ENCODE peak calls at places on chromosomes 12 and 14, in seven cellular contexts. One of them, this sample, is unnamed.

GRCh38 chr12:69392146-69392928 is 32.8 kb downstream of the YEATS4 start:
- DNase-seq in C1 segment of cervical spinal cord: no peak
- DNase-seq in activated T-helper 2 cell treated with anti-CD3 and anti-CD28 coated beads, Interferon-gamma antibody, Interleukin-2, Interleukin-4, amounts not matched to agents 10 μg/mL and 5 μg/mL and 100 μg/mL, durations not matched to agents 14 hours and 24 hours and 36 hours: no peak
- DNase-seq in endothelial cell: no peak
- DNase-seq in activated CD4-positive, alpha-beta T cell treated with anti-CD3 and anti-CD28 coated beads, Interleukin-2, amount 50 U/mL, for 1 hour: no peak
- DNase-seq in stimulated activated CD8-positive, alpha-beta memory T cell treated with anti-CD3 and anti-CD28 coated beads, Interleukin-4, amount 100 ng/mL, for 24 hours: no peak
- DNase-seq in stomach: no peak
- DNase-seq in this sample: no peak

GRCh38 chr12:19127270-19127669 is 2.3 kb upstream of the PLEKHA5 start:
- DNase-seq in stimulated activated CD8-positive, alpha-beta memory T cell treated with anti-CD3 and anti-CD28 coated beads, Interleukin-4, amount 100 ng/mL, for 24 hours: no peak
- DNase-seq in activated CD4-positive, alpha-beta T cell treated with anti-CD3 and anti-CD28 coated beads, Interleukin-2, amount 50 U/mL, for 1 hour: no peak
- DNase-seq in endothelial cell: no peak
- DNase-seq in activated T-helper 2 cell treated with anti-CD3 and anti-CD28 coated beads, Interferon-gamma antibody, Interleukin-2, Interleukin-4, amounts not matched to agents 10 μg/mL and 5 μg/mL and 100 μg/mL, durations not matched to agents 14 hours and 24 hours and 36 hours: no peak
- DNase-seq in stomach: no peak
- DNase-seq in C1 segment of cervical spinal cord: no peak
- DNase-seq in this sample: no peak

GRCh38 chr12:115998119-115998633 is 279.3 kb downstream of the MED13L start:
- DNase-seq in C1 segment of cervical spinal cord: no peak
- DNase-seq in activated CD4-positive, alpha-beta T cell treated with anti-CD3 and anti-CD28 coated beads, Interleukin-2, amount 50 U/mL, for 1 hour: no peak
- DNase-seq in stomach: no peak
- DNase-seq in activated T-helper 2 cell treated with anti-CD3 and anti-CD28 coated beads, Interferon-gamma antibody, Interleukin-2, Interleukin-4, amounts not matched to agents 10 μg/mL and 5 μg/mL and 100 μg/mL, durations not matched to agents 14 hours and 24 hours and 36 hours: no peak
- DNase-seq in endothelial cell: peak; percentile 24
- DNase-seq in stimulated activated CD8-positive, alpha-beta memory T cell treated with anti-CD3 and anti-CD28 coated beads, Interleukin-4, amount 100 ng/mL, for 24 hours: no peak
- DNase-seq in this sample: peak; percentile 11

GRCh38 chr12:52792185-52793029 is 3.5 kb downstream of the KRT3 start:
- DNase-seq in C1 segment of cervical spinal cord: no peak
- DNase-seq in stimulated activated CD8-positive, alpha-beta memory T cell treated with anti-CD3 and anti-CD28 coated beads, Interleukin-4, amount 100 ng/mL, for 24 hours: no peak
- DNase-seq in activated CD4-positive, alpha-beta T cell treated with anti-CD3 and anti-CD28 coated beads, Interleukin-2, amount 50 U/mL, for 1 hour: no peak
- DNase-seq in activated T-helper 2 cell treated with anti-CD3 and anti-CD28 coated beads, Interferon-gamma antibody, Interleukin-2, Interleukin-4, amounts not matched to agents 10 μg/mL and 5 μg/mL and 100 μg/mL, durations not matched to agents 14 hours and 24 hours and 36 hours: no peak
- DNase-seq in endothelial cell: no peak
- DNase-seq in stomach: no peak
- DNase-seq in this sample: no peak

GRCh38 chr14:73008501-73008900 is 18.4 kb downstream of the ZFYVE1 start:
- DNase-seq in stomach: no peak
- DNase-seq in C1 segment of cervical spinal cord: no peak
- DNase-seq in activated CD4-positive, alpha-beta T cell treated with anti-CD3 and anti-CD28 coated beads, Interleukin-2, amount 50 U/mL, for 1 hour: no peak
- DNase-seq in stimulated activated CD8-positive, alpha-beta memory T cell treated with anti-CD3 and anti-CD28 coated beads, Interleukin-4, amount 100 ng/mL, for 24 hours: no peak
- DNase-seq in endothelial cell: no peak
- DNase-seq in activated T-helper 2 cell treated with anti-CD3 and anti-CD28 coated beads, Interferon-gamma antibody, Interleukin-2, Interleukin-4, amounts not matched to agents 10 μg/mL and 5 μg/mL and 100 μg/mL, durations not matched to agents 14 hours and 24 hours and 36 hours: no peak
- DNase-seq in this sample: no peak

GRCh38 chr12:57888407-57889157 is 42.1 kb upstream of the CTDSP2 start:
- DNase-seq in C1 segment of cervical spinal cord: peak; percentile 42
- DNase-seq in activated CD4-positive, alpha-beta T cell treated with anti-CD3 and anti-CD28 coated beads, Interleukin-2, amount 50 U/mL, for 1 hour: peak; percentile 26
- DNase-seq in stimulated activated CD8-positive, alpha-beta memory T cell treated with anti-CD3 and anti-CD28 coated beads, Interleukin-4, amount 100 ng/mL, for 24 hours: no peak
- DNase-seq in endothelial cell: no peak
- DNase-seq in activated T-helper 2 cell treated with anti-CD3 and anti-CD28 coated beads, Interferon-gamma antibody, Interleukin-2, Interleukin-4, amounts not matched to agents 10 μg/mL and 5 μg/mL and 100 μg/mL, durations not matched to agents 14 hours and 24 hours and 36 hours: no peak
- DNase-seq in stomach: peak; percentile 61
- DNase-seq in this sample: no peak

GRCh38 chr12:20011200-20011599 is 357.1 kb upstream of the PDE3A start:
- DNase-seq in activated CD4-positive, alpha-beta T cell treated with anti-CD3 and anti-CD28 coated beads, Interleukin-2, amount 50 U/mL, for 1 hour: no peak
- DNase-seq in C1 segment of cervical spinal cord: no peak
- DNase-seq in stimulated activated CD8-positive, alpha-beta memory T cell treated with anti-CD3 and anti-CD28 coated beads, Interleukin-4, amount 100 ng/mL, for 24 hours: no peak
- DNase-seq in activated T-helper 2 cell treated with anti-CD3 and anti-CD28 coated beads, Interferon-gamma antibody, Interleukin-2, Interleukin-4, amounts not matched to agents 10 μg/mL and 5 μg/mL and 100 μg/mL, durations not matched to agents 14 hours and 24 hours and 36 hours: no peak
- DNase-seq in endothelial cell: no peak
- DNase-seq in stomach: no peak
- DNase-seq in this sample: no peak

GRCh38 chr12:2190896-2191533 is 138.2 kb downstream of the CACNA1C start:
- DNase-seq in endothelial cell: no peak
- DNase-seq in stomach: no peak
- DNase-seq in C1 segment of cervical spinal cord: no peak
- DNase-seq in stimulated activated CD8-positive, alpha-beta memory T cell treated with anti-CD3 and anti-CD28 coated beads, Interleukin-4, amount 100 ng/mL, for 24 hours: no peak
- DNase-seq in activated T-helper 2 cell treated with anti-CD3 and anti-CD28 coated beads, Interferon-gamma antibody, Interleukin-2, Interleukin-4, amounts not matched to agents 10 μg/mL and 5 μg/mL and 100 μg/mL, durations not matched to agents 14 hours and 24 hours and 36 hours: no peak
- DNase-seq in activated CD4-positive, alpha-beta T cell treated with anti-CD3 and anti-CD28 coated beads, Interleukin-2, amount 50 U/mL, for 1 hour: no peak
- DNase-seq in this sample: no peak

GRCh38 chr14:60061371-60061770 is 30.4 kb upstream of the PCNX4 start:
- DNase-seq in stomach: no peak
- DNase-seq in activated T-helper 2 cell treated with anti-CD3 and anti-CD28 coated beads, Interferon-gamma antibody, Interleukin-2, Interleukin-4, amounts not matched to agents 10 μg/mL and 5 μg/mL and 100 μg/mL, durations not matched to agents 14 hours and 24 hours and 36 hours: no peak
- DNase-seq in activated CD4-positive, alpha-beta T cell treated with anti-CD3 and anti-CD28 coated beads, Interleukin-2, amount 50 U/mL, for 1 hour: no peak
- DNase-seq in C1 segment of cervical spinal cord: no peak
- DNase-seq in endothelial cell: no peak
- DNase-seq in stimulated activated CD8-positive, alpha-beta memory T cell treated with anti-CD3 and anti-CD28 coated beads, Interleukin-4, amount 100 ng/mL, for 24 hours: no peak
- DNase-seq in this sample: no peak

GRCh38 chr12:33313476-33313875 is 126.1 kb downstream of the SYT10 start:
- DNase-seq in C1 segment of cervical spinal cord: no peak
- DNase-seq in stomach: no peak
- DNase-seq in activated T-helper 2 cell treated with anti-CD3 and anti-CD28 coated beads, Interferon-gamma antibody, Interleukin-2, Interleukin-4, amounts not matched to agents 10 μg/mL and 5 μg/mL and 100 μg/mL, durations not matched to agents 14 hours and 24 hours and 36 hours: no peak
- DNase-seq in activated CD4-positive, alpha-beta T cell treated with anti-CD3 and anti-CD28 coated beads, Interleukin-2, amount 50 U/mL, for 1 hour: no peak
- DNase-seq in stimulated activated CD8-positive, alpha-beta memory T cell treated with anti-CD3 and anti-CD28 coated beads, Interleukin-4, amount 100 ng/mL, for 24 hours: no peak
- DNase-seq in endothelial cell: no peak
- DNase-seq in this sample: no peak

GRCh38 chr14:77804592-77804991 is 4.7 kb downstream of the ADCK1 start:
- DNase-seq in C1 segment of cervical spinal cord: no peak
- DNase-seq in endothelial cell: peak; percentile 31
- DNase-seq in activated CD4-positive, alpha-beta T cell treated with anti-CD3 and anti-CD28 coated beads, Interleukin-2, amount 50 U/mL, for 1 hour: no peak
- DNase-seq in activated T-helper 2 cell treated with anti-CD3 and anti-CD28 coated beads, Interferon-gamma antibody, Interleukin-2, Interleukin-4, amounts not matched to agents 10 μg/mL and 5 μg/mL and 100 μg/mL, durations not matched to agents 14 hours and 24 hours and 36 hours: peak; percentile 10
- DNase-seq in stomach: no peak
- DNase-seq in stimulated activated CD8-positive, alpha-beta memory T cell treated with anti-CD3 and anti-CD28 coated beads, Interleukin-4, amount 100 ng/mL, for 24 hours: no peak
- DNase-seq in this sample: no peak

GRCh38 chr12:32285484-32285883 is 113.9 kb upstream of the FGD4 start:
- DNase-seq in stimulated activated CD8-positive, alpha-beta memory T cell treated with anti-CD3 and anti-CD28 coated beads, Interleukin-4, amount 100 ng/mL, for 24 hours: no peak
- DNase-seq in endothelial cell: no peak
- DNase-seq in activated CD4-positive, alpha-beta T cell treated with anti-CD3 and anti-CD28 coated beads, Interleukin-2, amount 50 U/mL, for 1 hour: no peak
- DNase-seq in stomach: no peak
- DNase-seq in C1 segment of cervical spinal cord: no peak
- DNase-seq in activated T-helper 2 cell treated with anti-CD3 and anti-CD28 coated beads, Interferon-gamma antibody, Interleukin-2, Interleukin-4, amounts not matched to agents 10 μg/mL and 5 μg/mL and 100 μg/mL, durations not matched to agents 14 hours and 24 hours and 36 hours: no peak
- DNase-seq in this sample: no peak

GRCh38 chr12:91565246-91565645 is 382.6 kb upstream of the DCN start:
- DNase-seq in endothelial cell: no peak
- DNase-seq in stimulated activated CD8-positive, alpha-beta memory T cell treated with anti-CD3 and anti-CD28 coated beads, Interleukin-4, amount 100 ng/mL, for 24 hours: no peak
- DNase-seq in activated CD4-positive, alpha-beta T cell treated with anti-CD3 and anti-CD28 coated beads, Interleukin-2, amount 50 U/mL, for 1 hour: no peak
- DNase-seq in C1 segment of cervical spinal cord: no peak
- DNase-seq in activated T-helper 2 cell treated with anti-CD3 and anti-CD28 coated beads, Interferon-gamma antibody, Interleukin-2, Interleukin-4, amounts not matched to agents 10 μg/mL and 5 μg/mL and 100 μg/mL, durations not matched to agents 14 hours and 24 hours and 36 hours: no peak
- DNase-seq in stomach: no peak
- DNase-seq in this sample: no peak